ENCODE peak calls at places on chromosomes 6 and 20, in nine cellular contexts. R is cardiac muscle cell; E is cardiac fibroblast; P is dorsolateral prefrontal cortex; V is psoas muscle; Z is lower lobe of right lung; G is CD4-positive, alpha-beta T cell; A is endodermal cell; B is H9. K is an unnamed sample.

GRCh38 chr6:135936606-135937005 is 85.1 kb downstream of the PDE7B start:
- DNase-seq in A (no peak), B (no peak), G (no peak), Z (no peak), P (no peak), V (no peak), R (no peak), E (peak), K (no peak)

GRCh38 chr20:51091564-51092195 is 68.8 kb upstream of the KCNG1 start:
- DNase-seq in R (no peak), P (no peak), E (no peak), B (no peak), V (no peak), Z (no peak), G (no peak), A (peak), K (no peak)

GRCh38 chr6:84685983-84686584 is 78.3 kb downstream of the TBX18 start:
- DNase-seq in P (no peak), E (peak), G (no peak), V (no peak), Z (no peak), R (no peak), B (no peak), A (peak), K (no peak)

GRCh38 chr6:40536442-40536841 is 50.7 kb downstream of the LRFN2 start:
- DNase-seq in B (peak), P (no peak), R (peak), V (no peak), A (peak), Z (no peak), G (no peak), E (no peak), K (no peak)

GRCh38 chr6:88867841-88868558 is 95.4 kb downstream of the RNGTT start:
- DNase-seq in A (no peak), G (no peak), Z (no peak), B (no peak), P (no peak), E (peak), R (no peak), V (no peak), K (no peak)

GRCh38 chr6:158751842-158752424 is 67.2 kb downstream of the EZR start:
- DNase-seq in V (no peak), P (no peak), A (no peak), G (no peak), B (no peak), R (peak), E (no peak), Z (no peak), K (no peak)

GRCh38 chr20:63268256-63268655 is 4.4 kb upstream of the ARFGAP1 start:
- DNase-seq in B (no peak), P (no peak), E (no peak), R (no peak), V (no peak), A (no peak), Z (no peak), G (no peak), K (no peak)

GRCh38 chr6:153016846-153017245 is 14.3 kb upstream of the MTRF1L start:
- DNase-seq in A (no peak), B (no peak), R (no peak), G (no peak), V (no peak), E (no peak), P (no peak), Z (no peak), K (no peak)

GRCh38 chr6:7542065-7542877 is 800 bp downstream of the DSP start:
- DNase-seq in B (peak), Z (peak), R (peak), A (peak), V (peak), E (no peak), G (peak), P (no peak), K (no peak)

GRCh38 chr20:62860391-62860923 is 1.2 kb downstream of the TCFL5 start:
- DNase-seq in Z (no peak), A (peak), E (peak), V (no peak), B (no peak), R (no peak), G (no peak), P (no peak), K (no peak)

GRCh38 chr6:113420290-113420689 is 436.9 kb upstream of the MARCKS start:
- DNase-seq in E (no peak), P (no peak), B (no peak), G (no peak), A (no peak), R (no peak), V (no peak), Z (no peak), K (no peak)

DNA sequence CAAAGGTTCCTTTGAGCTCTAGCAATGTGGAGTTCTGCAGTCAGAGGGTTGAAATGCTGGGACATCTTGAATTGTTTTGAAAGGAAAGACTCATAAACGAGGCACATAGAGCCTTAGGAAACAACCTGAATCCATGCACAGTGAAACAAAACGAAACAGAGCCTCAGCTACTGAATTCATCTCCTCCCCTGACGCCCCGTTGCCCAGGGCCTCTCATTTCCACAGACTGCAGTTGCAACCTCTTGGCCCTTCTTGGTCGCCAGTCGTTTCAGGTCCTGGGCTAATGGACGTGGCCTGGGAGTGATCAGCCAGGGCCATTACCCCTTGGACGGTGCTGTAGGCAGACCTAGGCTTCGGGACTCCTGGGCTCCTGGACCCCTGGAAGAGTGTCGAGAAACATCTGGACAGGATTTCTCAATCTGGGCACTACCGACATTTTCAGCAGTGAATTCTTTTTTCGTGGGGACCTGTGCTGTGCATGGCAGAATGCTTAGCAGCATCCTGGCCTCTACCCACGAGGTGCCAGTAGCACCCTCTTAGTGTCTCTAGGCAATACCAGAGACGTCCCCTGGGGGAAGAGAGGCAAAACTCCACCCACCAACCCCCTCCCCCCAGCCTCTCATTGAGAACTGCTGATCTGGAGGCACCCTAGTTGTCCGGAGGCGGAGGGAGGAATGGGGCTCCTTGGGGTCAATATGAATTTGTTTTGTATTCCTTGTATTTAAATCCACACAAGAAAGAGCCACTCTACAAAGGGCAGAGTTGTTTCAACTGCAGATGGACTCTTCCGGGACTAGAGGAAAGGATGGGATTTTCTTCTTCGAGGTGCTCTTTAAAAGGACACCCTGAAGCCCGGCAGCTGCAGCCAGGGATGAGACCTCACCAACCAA is 50.2 kb downstream of the TMEM242 start:
- DNase-seq in Z (no peak), G (peak), B (peak), E (no peak), R (no peak), A (peak), P (no peak), V (no peak), K (no peak)
- TF ChIP-seq CTCF in Z (no peak), G (no peak), B (peak), E (no peak), R (no peak), A (peak), P (no peak), V (no peak), K (no peak)

GRCh38 chr6:44110966-44111365 is 16.3 kb downstream of the MRPL14 start:
- DNase-seq in G (no peak), A (no peak), Z (no peak), E (no peak), R (no peak), P (no peak), B (no peak), V (no peak), K (no peak)

GRCh38 chr6:44111434-44112417 is 15.5 kb downstream of the MRPL14 start:
- DNase-seq in Z (no peak), R (no peak), B (no peak), G (no peak), A (no peak), E (no peak), P (no peak), V (no peak), K (no peak)

GRCh38 chr6:44110005-44110681 is 17.1 kb downstream of the MRPL14 start:
- DNase-seq in V (peak), B (no peak), E (no peak), A (no peak), G (no peak), R (no peak), P (no peak), Z (no peak), K (no peak)

GRCh38 chr6:44115866-44116265 is 11.4 kb downstream of the MRPL14 start:
- DNase-seq in B (no peak), P (no peak), E (peak), R (no peak), A (no peak), G (no peak), V (no peak), Z (no peak), K (no peak)

DNA sequence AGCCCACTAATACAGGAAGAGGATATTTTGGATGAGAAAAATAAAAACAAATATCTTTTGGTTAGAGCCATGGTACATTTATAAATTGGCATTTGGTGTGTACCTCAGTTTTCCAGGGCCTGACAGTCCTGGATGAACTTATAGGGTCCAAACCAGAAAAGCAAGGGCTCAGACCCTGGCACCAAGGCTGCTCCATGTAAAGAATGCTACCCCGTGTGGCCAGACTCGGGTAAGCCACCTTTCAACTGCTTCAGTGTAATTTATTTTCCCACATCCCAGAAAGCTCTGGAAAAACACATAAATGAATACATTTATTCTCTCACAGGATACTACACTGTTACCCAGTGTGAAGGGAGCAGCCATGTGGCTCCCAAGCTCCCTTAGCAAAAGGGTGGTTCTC is 13.9 kb downstream of the MRPL14 start:
- DNase-seq in E (no peak), V (no peak), P (no peak), R (no peak), A (no peak), Z (no peak), B (no peak), G (no peak), K (no peak)
- TF ChIP-seq CTCF in E (peak), V (peak), P (no peak), R (peak), A (peak), Z (no peak), B (peak), G (no peak), K (no peak)

GRCh38 chr20:48329676-48330644 is 497.8 kb downstream of the PREX1 start:
- DNase-seq in V (no peak), E (peak), G (no peak), A (peak), Z (no peak), B (peak), R (peak), P (no peak), K (no peak)
- TF ChIP-seq CTCF in V (no peak), E (peak), G (no peak), A (peak), Z (no peak), B (peak), R (peak), P (no peak), K (no peak)

GRCh38 chr6:122609881-122610689 is at the start of gene PKIB:
- DNase-seq in R (peak), P (peak), A (peak), Z (peak), G (peak), V (peak), B (peak), E (peak), K (peak)
- TF ChIP-seq CTCF in R (peak), P (peak), A (peak), Z (peak), G (no peak), V (no peak), B (peak), E (peak), K (no peak)

GRCh38 chr6:151733680-151734320 is 73.7 kb upstream of the ESR1 start:
- DNase-seq in P (no peak), Z (no peak), A (no peak), R (no peak), E (no peak), G (no peak), V (no peak), B (no peak), K (no peak)

GRCh38 chr6:151738267-151738666 is 69.2 kb upstream of the ESR1 start:
- DNase-seq in B (no peak), A (no peak), G (no peak), P (no peak), V (no peak), Z (no peak), R (no peak), E (no peak), K (no peak)

GRCh38 chr6:151740820-151741219 is 66.7 kb upstream of the ESR1 start:
- DNase-seq in E (no peak), Z (no peak), G (no peak), R (no peak), V (no peak), B (no peak), A (peak), P (no peak), K (no peak)

GRCh38 chr6:151738960-151739359 is 68.5 kb upstream of the ESR1 start:
- DNase-seq in V (no peak), B (no peak), P (no peak), A (no peak), R (no peak), G (no peak), Z (no peak), E (no peak), K (no peak)
- TF ChIP-seq CTCF in V (peak), B (peak), P (no peak), A (peak), R (no peak), G (no peak), Z (no peak), E (no peak), K (no peak)

GRCh38 chr6:170253910-170254269 is 37.0 kb downstream of the DLL1 start:
- DNase-seq in E (no peak), G (no peak), V (no peak), R (no peak), B (no peak), P (no peak), Z (no peak), A (no peak), K (no peak)
- TF ChIP-seq CTCF in E (no peak), G (no peak), V (no peak), R (no peak), B (no peak), P (no peak), Z (no peak), A (no peak), K (no peak)

DNA sequence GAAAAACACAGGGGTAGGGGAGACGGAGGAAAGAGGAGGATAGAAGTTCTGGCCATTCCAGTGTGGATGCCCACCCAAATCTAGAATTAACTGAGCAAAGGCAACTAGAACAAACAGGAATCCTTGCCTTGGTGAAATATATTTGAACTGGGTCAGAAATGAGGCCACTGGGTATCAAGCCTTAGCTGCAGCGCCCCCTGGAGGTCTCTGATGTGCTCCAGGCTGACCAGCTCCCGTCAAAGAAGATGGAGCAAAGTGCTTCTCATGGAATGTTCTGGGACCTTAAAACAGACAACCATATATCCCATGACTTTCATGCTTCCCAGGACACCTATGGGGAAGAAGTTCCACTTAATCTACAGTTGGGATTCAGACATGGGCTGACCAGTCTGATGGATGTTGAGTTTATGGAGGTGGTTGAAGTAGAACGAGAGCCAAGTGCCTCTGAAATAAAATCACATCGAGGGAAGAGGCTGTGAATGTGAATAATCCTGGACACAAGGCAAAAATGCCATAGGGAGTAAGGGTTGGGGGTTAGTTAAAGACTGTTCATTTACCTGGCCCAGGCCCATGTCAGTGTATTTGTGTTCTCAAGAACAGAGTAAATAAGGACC is 50.4 kb downstream of the HLA-DPB1 start:
- DNase-seq in B (peak), V (peak), R (peak), E (peak), Z (peak), A (peak), P (peak), G (peak), K (peak)
- TF ChIP-seq CTCF in B (peak), V (peak), R (peak), E (peak), Z (peak), A (peak), P (peak), G (peak), K (no peak)

GRCh38 chr20:873875-874607 is 40.5 kb downstream of the FAM110A start:
- DNase-seq in P (no peak), V (no peak), B (no peak), R (no peak), A (no peak), G (no peak), Z (no peak), E (no peak), K (no peak)

GRCh38 chr20:875115-875514 is 41.0 kb downstream of the ANGPT4 start:
- DNase-seq in A (no peak), P (no peak), Z (no peak), B (no peak), V (no peak), R (no peak), E (no peak), G (no peak), K (no peak)

GRCh38 chr20:871948-872347 is 38.4 kb downstream of the FAM110A start:
- DNase-seq in A (no peak), G (no peak), R (no peak), Z (no peak), V (no peak), P (no peak), B (no peak), E (no peak), K (no peak)

GRCh38 chr20:871436-871835 is 37.9 kb downstream of the FAM110A start:
- DNase-seq in Z (no peak), B (no peak), G (no peak), P (no peak), R (no peak), A (no peak), V (no peak), E (no peak), K (no peak)

GRCh38 chr20:872855-873520 is 39.5 kb downstream of the FAM110A start:
- DNase-seq in P (no peak), B (peak), A (peak), V (no peak), R (peak), E (no peak), Z (no peak), G (no peak), K (no peak)
- TF ChIP-seq CTCF in P (no peak), B (peak), A (peak), V (no peak), R (peak), E (no peak), Z (no peak), G (no peak), K (no peak)

K was measured in omental fat pad.